ENCODE peak calls at places on chromosomes 13 and 19, in seven cellular contexts. One of them, this sample, is unnamed. For H3K4me1 and H3K36me3, the result is how much of the 10 kb centered on the place peaks cover.

GRCh38 chr13:47869780-47870179 is 131.3 kb downstream of the SUCLA2 start:
- DNase-seq in esophagus squamous epithelium: no peak
- DNase-seq in CD8-positive, alpha-beta T cell: no peak
- DNase-seq in tibial nerve: no peak
- DNase-seq in thoracic aorta: no peak
- DNase-seq in stomach: no peak
- DNase-seq in PC-3: no peak
- DNase-seq in this sample: no peak

GRCh38 chr13:47539317-47539716 is 461.8 kb downstream of the SUCLA2 start:
- DNase-seq in esophagus squamous epithelium: no peak
- DNase-seq in stomach: no peak
- DNase-seq in thoracic aorta: no peak
- DNase-seq in tibial nerve: no peak
- DNase-seq in CD8-positive, alpha-beta T cell: no peak
- DNase-seq in PC-3: no peak
- DNase-seq in this sample: no peak

GRCh38 chr13:26679945-26680516 is 80.6 kb downstream of the GPR12 start:
- DNase-seq in thoracic aorta: no peak
- DNase-seq in esophagus squamous epithelium: no peak
- DNase-seq in PC-3: no peak
- DNase-seq in stomach: no peak
- DNase-seq in tibial nerve: no peak
- DNase-seq in CD8-positive, alpha-beta T cell: no peak
- DNase-seq in this sample: no peak

GRCh38 chr13:114222461-114222968 is 12.2 kb upstream of the CDC16 start:
- DNase-seq in stomach: no peak
- DNase-seq in esophagus squamous epithelium: no peak
- DNase-seq in thoracic aorta: no peak
- DNase-seq in PC-3: no peak
- DNase-seq in tibial nerve: no peak
- DNase-seq in CD8-positive, alpha-beta T cell: no peak
- DNase-seq in this sample: no peak

GRCh38 chr13:26540319-26540718 is 17.2 kb upstream of the WASF3 start:
- DNase-seq in CD8-positive, alpha-beta T cell: no peak
- DNase-seq in thoracic aorta: no peak
- DNase-seq in PC-3: no peak
- DNase-seq in tibial nerve: no peak
- DNase-seq in esophagus squamous epithelium: no peak
- DNase-seq in stomach: no peak
- DNase-seq in this sample: no peak

GRCh38 chr19:31054430-31054829 is 294.8 kb downstream of the TSHZ3 start:
- DNase-seq in tibial nerve: no peak
- DNase-seq in stomach: peak
- DNase-seq in thoracic aorta: no peak
- DNase-seq in esophagus squamous epithelium: no peak
- DNase-seq in PC-3: no peak
- DNase-seq in CD8-positive, alpha-beta T cell: no peak
- DNase-seq in this sample: peak

GRCh38 chr19:4488496-4488895 is 16.4 kb downstream of the HDGFL2 start:
- DNase-seq in tibial nerve: no peak
- DNase-seq in CD8-positive, alpha-beta T cell: no peak
- DNase-seq in stomach: no peak
- DNase-seq in esophagus squamous epithelium: no peak
- DNase-seq in thoracic aorta: no peak
- DNase-seq in PC-3: no peak
- DNase-seq in this sample: no peak

GRCh38 chr13:89514534-89515312 is 1832.8 kb upstream of the MIR17HG start:
- DNase-seq in tibial nerve: no peak
- DNase-seq in PC-3: peak
- DNase-seq in esophagus squamous epithelium: no peak
- DNase-seq in CD8-positive, alpha-beta T cell: no peak
- DNase-seq in thoracic aorta: no peak
- DNase-seq in stomach: no peak
- DNase-seq in this sample: no peak

GRCh38 chr13:101149735-101150380 is 266.4 kb downstream of the NALCN start:
- DNase-seq in PC-3: peak
- DNase-seq in tibial nerve: no peak
- DNase-seq in CD8-positive, alpha-beta T cell: no peak
- DNase-seq in stomach: no peak
- DNase-seq in esophagus squamous epithelium: no peak
- DNase-seq in thoracic aorta: no peak
- DNase-seq in this sample: no peak

GRCh38 chr13:99542788-99543406 is 41.6 kb downstream of the TM9SF2 start:
- DNase-seq in stomach: no peak
- DNase-seq in PC-3: no peak
- DNase-seq in tibial nerve: no peak
- DNase-seq in CD8-positive, alpha-beta T cell: peak
- DNase-seq in esophagus squamous epithelium: peak
- DNase-seq in thoracic aorta: no peak
- DNase-seq in this sample: no peak

GRCh38 chr19:30854661-30855060 is 482.5 kb downstream of the ZNF536 start:
- DNase-seq in stomach: no peak
- DNase-seq in tibial nerve: no peak
- DNase-seq in esophagus squamous epithelium: no peak
- DNase-seq in PC-3: no peak
- DNase-seq in thoracic aorta: no peak
- DNase-seq in CD8-positive, alpha-beta T cell: no peak
- DNase-seq in this sample: no peak

GRCh38 chr13:40149611-40150283 is 494.3 kb downstream of the COG6 start:
- DNase-seq in thoracic aorta: peak
- DNase-seq in tibial nerve: no peak
- DNase-seq in CD8-positive, alpha-beta T cell: no peak
- DNase-seq in stomach: no peak
- DNase-seq in esophagus squamous epithelium: no peak
- DNase-seq in PC-3: peak
- DNase-seq in this sample: no peak

GRCh38 chr19:41324921-41325639 is 15.1 kb downstream of the CCDC97 start:
- DNase-seq in stomach: no peak
- DNase-seq in tibial nerve: no peak
- DNase-seq in esophagus squamous epithelium: no peak
- DNase-seq in thoracic aorta: peak
- DNase-seq in PC-3: peak
- DNase-seq in CD8-positive, alpha-beta T cell: no peak
- DNase-seq in this sample: no peak

GRCh38 chr19:32233091-32233490 is 112.3 kb upstream of the ZNF507 start:
- DNase-seq in stomach: no peak
- DNase-seq in thoracic aorta: no peak
- DNase-seq in tibial nerve: no peak
- DNase-seq in PC-3: no peak
- DNase-seq in esophagus squamous epithelium: no peak
- DNase-seq in CD8-positive, alpha-beta T cell: no peak
- DNase-seq in this sample: no peak

GRCh38 chr13:33101835-33102234 is 85.6 kb downstream of the KL start:
- DNase-seq in thoracic aorta: no peak
- DNase-seq in PC-3: no peak
- DNase-seq in stomach: no peak
- DNase-seq in CD8-positive, alpha-beta T cell: no peak
- DNase-seq in esophagus squamous epithelium: no peak
- DNase-seq in tibial nerve: no peak
- DNase-seq in this sample: no peak

GRCh38 chr19:55308281-55308680 is 16.9 kb downstream of the TMEM150B start:
- DNase-seq in stomach: no peak
- DNase-seq in CD8-positive, alpha-beta T cell: no peak
- DNase-seq in PC-3: no peak
- DNase-seq in esophagus squamous epithelium: no peak
- DNase-seq in tibial nerve: no peak
- DNase-seq in thoracic aorta: no peak
- DNase-seq in this sample: no peak

GRCh38 chr19:45164577-45165335 is 4.0 kb upstream of the NKPD1 start:
- DNase-seq in stomach: peak
- DNase-seq in tibial nerve: no peak
- DNase-seq in thoracic aorta: no peak
- DNase-seq in CD8-positive, alpha-beta T cell: no peak
- DNase-seq in PC-3: no peak
- DNase-seq in esophagus squamous epithelium: no peak
- DNase-seq in this sample: no peak

GRCh38 chr13:21326155-21327030 is 132.7 kb downstream of the ZDHHC20 start:
- DNase-seq in CD8-positive, alpha-beta T cell: peak
- DNase-seq in esophagus squamous epithelium: no peak
- DNase-seq in PC-3: no peak
- DNase-seq in stomach: peak
- DNase-seq in thoracic aorta: no peak
- DNase-seq in tibial nerve: no peak
- DNase-seq in this sample: peak

GRCh38 chr19:45781282-45782161 is 768 bp downstream of the DMPK start:
- DNase-seq in thoracic aorta: no peak
- DNase-seq in CD8-positive, alpha-beta T cell: no peak
- DNase-seq in tibial nerve: no peak
- DNase-seq in PC-3: peak
- DNase-seq in stomach: peak
- DNase-seq in esophagus squamous epithelium: no peak
- DNase-seq in this sample: no peak

GRCh38 chr13:76516013-76516412 is 370.2 kb downstream of the KCTD12 start:
- DNase-seq in stomach: no peak
- DNase-seq in esophagus squamous epithelium: no peak
- DNase-seq in thoracic aorta: no peak
- DNase-seq in PC-3: peak
- DNase-seq in tibial nerve: no peak
- DNase-seq in CD8-positive, alpha-beta T cell: no peak
- DNase-seq in this sample: no peak

GRCh38 chr19:28374971-28375370 is 838.0 kb downstream of the UQCRFS1 start:
- DNase-seq in CD8-positive, alpha-beta T cell: no peak
- DNase-seq in tibial nerve: no peak
- DNase-seq in stomach: no peak
- DNase-seq in esophagus squamous epithelium: no peak
- DNase-seq in thoracic aorta: no peak
- DNase-seq in PC-3: no peak
- DNase-seq in this sample: no peak

GRCh38 chr13:108328848-108329247 is 59.3 kb downstream of the TNFSF13B start:
- DNase-seq in stomach: no peak
- DNase-seq in thoracic aorta: no peak
- DNase-seq in esophagus squamous epithelium: no peak
- DNase-seq in PC-3: no peak
- DNase-seq in tibial nerve: no peak
- DNase-seq in CD8-positive, alpha-beta T cell: no peak
- DNase-seq in this sample: no peak

GRCh38 chr13:113232208-113233003 is 23.0 kb downstream of the CUL4A start:
- DNase-seq in CD8-positive, alpha-beta T cell: no peak
- DNase-seq in thoracic aorta: no peak
- DNase-seq in esophagus squamous epithelium: no peak
- DNase-seq in tibial nerve: no peak
- DNase-seq in stomach: no peak
- DNase-seq in PC-3: no peak
- DNase-seq in this sample: no peak

GRCh38 chr19:34983786-34984185 is 16.3 kb upstream of the GRAMD1A start:
- DNase-seq in CD8-positive, alpha-beta T cell: no peak
- DNase-seq in tibial nerve: no peak
- DNase-seq in stomach: no peak
- DNase-seq in PC-3: no peak
- DNase-seq in esophagus squamous epithelium: no peak
- DNase-seq in thoracic aorta: no peak
- DNase-seq in this sample: no peak
- H3K4me1 ChIP-seq in CD8-positive, alpha-beta T cell: under half
- H3K4me1 ChIP-seq in tibial nerve: under half
- H3K4me1 ChIP-seq in stomach: under half
- H3K4me1 ChIP-seq in PC-3: under half
- H3K4me1 ChIP-seq in esophagus squamous epithelium: under half
- H3K4me1 ChIP-seq in thoracic aorta: under half
- H3K4me1 ChIP-seq in this sample: under half

GRCh38 chr13:106555631-106556328 is 12.2 kb downstream of the ARGLU1 start:
- DNase-seq in CD8-positive, alpha-beta T cell: no peak
- DNase-seq in esophagus squamous epithelium: no peak
- DNase-seq in tibial nerve: no peak
- DNase-seq in stomach: no peak
- DNase-seq in thoracic aorta: no peak
- DNase-seq in PC-3: no peak
- DNase-seq in this sample: no peak

GRCh38 chr13:106562301-106562700 is 5.6 kb downstream of the ARGLU1 start:
- DNase-seq in thoracic aorta: no peak
- DNase-seq in PC-3: no peak
- DNase-seq in stomach: no peak
- DNase-seq in CD8-positive, alpha-beta T cell: no peak
- DNase-seq in tibial nerve: no peak
- DNase-seq in esophagus squamous epithelium: no peak
- DNase-seq in this sample: no peak

GRCh38 chr13:106560791-106561190 is 7.1 kb downstream of the ARGLU1 start:
- DNase-seq in CD8-positive, alpha-beta T cell: no peak
- DNase-seq in PC-3: no peak
- DNase-seq in tibial nerve: no peak
- DNase-seq in esophagus squamous epithelium: no peak
- DNase-seq in thoracic aorta: no peak
- DNase-seq in stomach: no peak
- DNase-seq in this sample: no peak

GRCh38 chr13:106561551-106562170 is 6.3 kb downstream of the ARGLU1 start:
- DNase-seq in thoracic aorta: no peak
- DNase-seq in esophagus squamous epithelium: no peak
- DNase-seq in CD8-positive, alpha-beta T cell: no peak
- DNase-seq in tibial nerve: no peak
- DNase-seq in stomach: no peak
- DNase-seq in PC-3: no peak
- DNase-seq in this sample: no peak

GRCh38 chr13:106558527-106558926 is 9.4 kb downstream of the ARGLU1 start:
- DNase-seq in stomach: no peak
- DNase-seq in PC-3: no peak
- DNase-seq in esophagus squamous epithelium: no peak
- DNase-seq in CD8-positive, alpha-beta T cell: no peak
- DNase-seq in tibial nerve: no peak
- DNase-seq in thoracic aorta: no peak
- DNase-seq in this sample: no peak
- H3K36me3 ChIP-seq in stomach: half or more
- H3K36me3 ChIP-seq in PC-3: under half
- H3K36me3 ChIP-seq in esophagus squamous epithelium: under half
- H3K36me3 ChIP-seq in CD8-positive, alpha-beta T cell: under half
- H3K36me3 ChIP-seq in tibial nerve: under half
- H3K36me3 ChIP-seq in thoracic aorta: under half
- H3K36me3 ChIP-seq in this sample: half or more

GRCh38 chr19:16582486-16583261 is 10.5 kb upstream of the SLC35E1 start:
- DNase-seq in thoracic aorta: no peak
- DNase-seq in PC-3: no peak
- DNase-seq in stomach: no peak
- DNase-seq in esophagus squamous epithelium: no peak
- DNase-seq in CD8-positive, alpha-beta T cell: no peak
- DNase-seq in tibial nerve: no peak
- DNase-seq in this sample: no peak
- H3K4me1 ChIP-seq in thoracic aorta: under half
- H3K4me1 ChIP-seq in PC-3: under half
- H3K4me1 ChIP-seq in stomach: under half
- H3K4me1 ChIP-seq in esophagus squamous epithelium: half or more
- H3K4me1 ChIP-seq in CD8-positive, alpha-beta T cell: half or more
- H3K4me1 ChIP-seq in tibial nerve: half or more
- H3K4me1 ChIP-seq in this sample: under half

DNA sequence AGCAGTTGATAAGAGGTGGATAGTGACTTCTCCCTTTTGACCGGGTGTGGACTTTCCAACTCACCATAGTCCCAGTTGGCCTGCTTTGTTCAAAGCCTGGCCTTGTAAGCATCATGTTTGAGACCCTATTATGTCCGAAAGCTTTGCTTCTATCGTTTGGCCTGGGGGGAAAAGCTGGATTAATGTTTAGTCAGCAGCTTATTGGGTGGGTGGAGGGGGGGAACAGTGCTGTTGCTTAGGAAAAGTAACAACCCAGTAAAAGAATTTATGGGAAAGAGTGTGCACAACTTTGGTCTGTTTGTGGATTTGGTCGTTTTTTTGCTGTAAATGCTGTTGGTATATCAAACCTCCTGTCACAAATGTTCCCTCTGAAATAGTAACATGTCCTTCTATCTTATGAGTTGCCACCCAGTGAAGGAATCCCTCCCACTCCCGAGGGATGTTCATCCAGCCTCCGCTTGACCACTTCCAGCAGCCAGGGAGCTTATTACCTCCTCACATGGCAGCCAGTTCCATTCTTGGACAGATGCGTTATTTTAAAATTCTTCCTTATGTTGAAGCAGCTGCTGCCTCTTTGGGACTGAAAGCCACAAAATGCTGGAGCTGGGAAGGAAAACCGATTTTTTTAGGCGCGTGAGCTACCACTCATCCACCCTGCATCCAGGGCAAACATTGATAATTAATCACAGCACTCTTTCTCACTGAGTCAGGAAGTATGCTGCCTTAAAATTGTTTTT is 10.5 kb downstream of the SAMD4B start:
- DNase-seq in CD8-positive, alpha-beta T cell: no peak
- DNase-seq in thoracic aorta: no peak
- DNase-seq in PC-3: no peak
- DNase-seq in stomach: no peak
- DNase-seq in tibial nerve: no peak
- DNase-seq in esophagus squamous epithelium: no peak
- DNase-seq in this sample: no peak
- H3K36me3 ChIP-seq in CD8-positive, alpha-beta T cell: under half
- H3K36me3 ChIP-seq in thoracic aorta: under half
- H3K36me3 ChIP-seq in PC-3: under half
- H3K36me3 ChIP-seq in stomach: half or more
- H3K36me3 ChIP-seq in tibial nerve: under half
- H3K36me3 ChIP-seq in esophagus squamous epithelium: under half
- H3K36me3 ChIP-seq in this sample: half or more